ENCODE peak calls at places on chromosome 3, in ten cellular contexts. T is coronary artery; J is PC-3; X is RWPE1; W is CD4-positive, alpha-beta memory T cell; Z is ascending aorta; M is testis; A is heart left ventricle; S is A549; O is thoracic aorta. Q is an unnamed sample.

GRCh38 chr3:148648685-148649352 is 48.9 kb upstream of the AGTR1 start:
- DNase-seq in O (no peak), X (no peak), W (no peak), J (no peak), A (no peak), T (no peak), M (no peak), Z (no peak), S (peak), Q (no peak)

GRCh38 chr3:148612278-148612677 is 85.4 kb upstream of the AGTR1 start:
- DNase-seq in W (no peak), M (no peak), A (no peak), T (no peak), Z (no peak), O (no peak), X (no peak), J (no peak), S (no peak), Q (no peak)

GRCh38 chr3:156764761-156765160 is 61.4 kb upstream of the LEKR1 start:
- DNase-seq in S (no peak), M (no peak), Z (no peak), A (no peak), T (no peak), J (peak), W (no peak), X (no peak), O (no peak), Q (peak)

GRCh38 chr3:50587373-50587772 is 18.1 kb downstream of the HEMK1 start:
- DNase-seq in S (no peak), M (no peak), A (peak), X (no peak), T (no peak), J (no peak), Z (no peak), W (no peak), O (no peak), Q (no peak)

GRCh38 chr3:51381333-51381705 is 3.8 kb upstream of the MANF start:
- DNase-seq in S (no peak), T (no peak), A (no peak), J (no peak), Z (peak), O (no peak), M (no peak), W (no peak), X (no peak), Q (no peak)

GRCh38 chr3:153880493-153880892 is 240.7 kb upstream of the ARHGEF26 start:
- DNase-seq in J (peak), A (no peak), O (no peak), T (no peak), X (no peak), M (no peak), S (no peak), W (no peak), Z (no peak), Q (no peak)

GRCh38 chr3:65344444-65344843 is 656.6 kb upstream of the ADAMTS9 start:
- DNase-seq in M (no peak), O (no peak), A (no peak), T (no peak), J (no peak), Z (no peak), W (no peak), X (no peak), S (no peak), Q (no peak)

GRCh38 chr3:26087751-26088150 is 297.9 kb downstream of the OXSM start:
- DNase-seq in O (no peak), X (no peak), W (no peak), S (no peak), J (no peak), Z (no peak), A (no peak), M (no peak), T (no peak), Q (no peak)

GRCh38 chr3:183536238-183536880 is 19.1 kb downstream of the KLHL6 start:
- DNase-seq in T (no peak), W (no peak), A (no peak), Z (no peak), X (no peak), O (no peak), S (no peak), M (no peak), J (no peak), Q (no peak)

GRCh38 chr3:159765025-159765859 is 223.4 kb upstream of the IL12A start:
- DNase-seq in X (peak), Z (peak), A (peak), S (peak), T (peak), W (no peak), O (peak), J (peak), M (peak), Q (peak)

GRCh38 chr3:71628571-71628970 is 45.0 kb upstream of the FOXP1 start:
- DNase-seq in W (no peak), J (no peak), Z (no peak), M (no peak), X (no peak), S (no peak), O (no peak), A (no peak), T (no peak), Q (no peak)

GRCh38 chr3:72960812-72961518 is 35.6 kb upstream of the PPP4R2 start:
- DNase-seq in S (no peak), Z (no peak), T (no peak), A (peak), M (peak), O (no peak), W (no peak), J (no peak), X (no peak), Q (no peak)

GRCh38 chr3:151974067-151974466 is 100.6 kb downstream of the SUCNR1 start:
- DNase-seq in O (no peak), X (no peak), M (no peak), A (no peak), J (peak), T (no peak), W (no peak), Z (no peak), S (no peak), Q (no peak)

GRCh38 chr3:31462050-31462569 is 70.6 kb upstream of the STT3B start:
- DNase-seq in O (no peak), X (no peak), Z (no peak), W (peak), M (no peak), A (no peak), T (no peak), S (no peak), J (no peak), Q (no peak)

GRCh38 chr3:164194842-164195241 is 883.5 kb downstream of the SI start:
- DNase-seq in M (no peak), O (no peak), S (no peak), X (no peak), Z (no peak), W (no peak), T (no peak), J (peak), A (no peak), Q (no peak)

GRCh38 chr3:184791134-184791533 is 20.8 kb upstream of the VPS8 start:
- DNase-seq in M (no peak), A (no peak), X (no peak), W (no peak), O (no peak), T (no peak), Z (no peak), J (no peak), S (no peak), Q (no peak)

GRCh38 chr3:50885491-50885890 is 210.8 kb downstream of the DOCK3 start:
- DNase-seq in M (no peak), A (no peak), S (no peak), O (no peak), W (no peak), Z (no peak), J (peak), X (peak), T (no peak), Q (no peak)

GRCh38 chr3:124600765-124601164 is 129.5 kb upstream of the UMPS start:
- DNase-seq in W (no peak), O (no peak), X (no peak), M (no peak), S (no peak), A (no peak), T (no peak), Z (no peak), J (peak), Q (no peak)

GRCh38 chr3:178295257-178295912 is 240.9 kb upstream of the KCNMB2 start:
- DNase-seq in O (no peak), M (no peak), X (no peak), A (peak), S (no peak), T (no peak), J (no peak), Z (no peak), W (no peak), Q (no peak)

GRCh38 chr3:56131976-56132590 is 336.2 kb downstream of the ERC2 start:
- DNase-seq in S (peak), T (no peak), Z (peak), M (no peak), A (peak), X (peak), J (peak), O (no peak), W (no peak), Q (peak)

GRCh38 chr3:36211656-36211999 is 168.7 kb upstream of the STAC start:
- DNase-seq in O (no peak), X (no peak), A (no peak), J (no peak), M (no peak), S (no peak), W (no peak), T (no peak), Z (no peak), Q (no peak)

GRCh38 chr3:24943961-24944360 is 449.3 kb upstream of the THRB start:
- DNase-seq in J (no peak), A (no peak), M (no peak), X (no peak), S (no peak), O (no peak), W (no peak), T (no peak), Z (no peak), Q (no peak)

GRCh38 chr3:12451481-12451880 is 32.8 kb upstream of the TSEN2 start:
- DNase-seq in T (no peak), S (no peak), A (no peak), X (no peak), O (no peak), M (no peak), J (no peak), W (no peak), Z (no peak), Q (no peak)

GRCh38 chr3:138935864-138936762 is 10.8 kb downstream of the FOXL2 start:
- DNase-seq in A (peak), X (peak), T (no peak), J (peak), W (peak), O (no peak), S (peak), M (peak), Z (peak), Q (no peak)

GRCh38 chr3:17028363-17028762 is 143.6 kb downstream of the PLCL2 start:
- DNase-seq in S (no peak), X (no peak), M (no peak), A (no peak), W (no peak), O (no peak), Z (no peak), T (no peak), J (peak), Q (no peak)

GRCh38 chr3:59563072-59563605 is 513.3 kb upstream of the CFAP20DC start:
- DNase-seq in M (no peak), S (no peak), J (peak), W (no peak), X (no peak), Z (no peak), O (no peak), A (no peak), T (no peak), Q (no peak)

GRCh38 chr3:136378011-136378410 is 127.9 kb downstream of the PCCB start:
- DNase-seq in Z (no peak), J (no peak), A (no peak), O (no peak), T (no peak), S (no peak), W (no peak), M (no peak), X (no peak), Q (no peak)

GRCh38 chr3:52436500-52437106 is 8.3 kb downstream of the SEMA3G start:
- DNase-seq in X (no peak), Z (no peak), A (peak), T (peak), J (no peak), O (no peak), M (no peak), W (no peak), S (no peak), Q (no peak)

GRCh38 chr3:99909714-99910508 is 92.2 kb downstream of the CMSS1 start:
- DNase-seq in X (peak), O (no peak), A (no peak), W (no peak), S (peak), Z (no peak), M (no peak), J (peak), T (no peak), Q (no peak)

GRCh38 chr3:170868577-170869239 is 1.3 kb downstream of the RPL22L1 start:
- DNase-seq in T (no peak), M (no peak), X (no peak), A (no peak), Z (no peak), S (no peak), W (no peak), O (no peak), J (no peak), Q (no peak)

GRCh38 chr3:15228147-15228546 is 22.1 kb downstream of the CAPN7 start:
- DNase-seq in M (no peak), A (no peak), X (no peak), J (no peak), S (no peak), W (no peak), O (no peak), T (no peak), Z (no peak), Q (no peak)

GRCh38 chr3:15220056-15220455 is 14.0 kb downstream of the CAPN7 start:
- DNase-seq in A (no peak), M (no peak), S (no peak), Z (no peak), X (no peak), W (no peak), T (no peak), O (no peak), J (no peak), Q (no peak)

GRCh38 chr3:15221574-15222217 is 15.7 kb downstream of the CAPN7 start:
- DNase-seq in O (no peak), J (no peak), S (no peak), Z (no peak), A (no peak), M (no peak), T (no peak), W (no peak), X (no peak), Q (no peak)

GRCh38 chr3:15220661-15221060 is 14.6 kb downstream of the CAPN7 start:
- DNase-seq in W (no peak), S (no peak), T (no peak), O (no peak), A (no peak), Z (no peak), M (no peak), J (no peak), X (no peak), Q (no peak)

GRCh38 chr3:15223684-15224575 is 17.9 kb downstream of the CAPN7 start:
- DNase-seq in J (peak), S (no peak), O (no peak), T (no peak), W (no peak), X (no peak), Z (no peak), A (no peak), M (no peak), Q (peak)
- H3K27ac ChIP-seq in J (no peak), S (no peak), O (no peak), T (no peak), W (no peak), X (no peak), Z (no peak), A (no peak), M (no peak), Q (peak)

GRCh38 chr3:188160751-188161150 is 6.8 kb downstream of the LPP start:
- DNase-seq in O (no peak), M (no peak), W (no peak), S (no peak), Z (no peak), T (no peak), A (no peak), J (no peak), X (no peak), Q (no peak)

GRCh38 chr3:188157971-188158370 is 4.0 kb downstream of the LPP start:
- DNase-seq in A (no peak), O (no peak), M (no peak), X (no peak), T (no peak), J (no peak), Z (peak), W (no peak), S (no peak), Q (no peak)

GRCh38 chr3:188157407-188157806 is 3.5 kb downstream of the LPP start:
- DNase-seq in S (no peak), A (no peak), O (no peak), M (no peak), T (no peak), J (no peak), W (no peak), X (no peak), Z (peak), Q (no peak)

GRCh38 chr3:188156051-188156450 is 2.1 kb downstream of the LPP start:
- DNase-seq in W (no peak), J (no peak), S (no peak), A (no peak), X (no peak), Z (no peak), M (no peak), T (no peak), O (no peak), Q (no peak)

DNA sequence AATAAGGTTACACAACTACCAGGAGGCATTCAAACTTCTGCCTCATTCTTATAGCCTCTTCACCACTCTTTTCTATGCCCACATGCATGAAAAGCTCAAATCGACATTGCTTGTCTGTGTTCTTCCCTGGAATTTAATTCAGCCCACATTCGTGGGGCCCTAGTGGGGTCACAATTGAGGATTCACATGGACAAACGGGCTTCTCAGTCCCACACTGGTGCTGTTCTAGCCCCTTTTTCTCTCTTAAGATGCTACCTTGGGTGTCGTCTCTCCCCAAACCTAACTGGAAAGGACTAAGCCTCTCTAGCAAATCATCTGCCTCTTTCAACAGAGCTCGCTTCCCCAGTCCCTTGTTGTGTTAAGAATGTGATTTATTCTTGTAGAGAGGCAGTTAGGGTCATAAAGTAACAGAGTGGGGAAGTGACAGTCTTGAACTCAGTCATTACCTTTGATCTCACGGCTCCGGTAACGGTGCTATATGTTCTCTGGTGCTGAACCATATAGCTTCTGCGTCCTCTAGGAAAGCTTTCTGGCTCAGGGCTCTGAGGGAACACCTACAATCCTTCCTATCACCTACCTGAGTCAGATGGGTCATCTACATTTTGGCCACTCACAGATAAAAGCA is 4.9 kb downstream of the LPP start:
- DNase-seq in J (no peak), M (no peak), S (no peak), T (no peak), Z (peak), O (no peak), X (no peak), A (no peak), W (no peak), Q (no peak)
- H3K27ac ChIP-seq in J (no peak), M (no peak), S (no peak), T (peak), Z (peak), O (peak), X (no peak), A (peak), W (no peak), Q (no peak)

DNA sequence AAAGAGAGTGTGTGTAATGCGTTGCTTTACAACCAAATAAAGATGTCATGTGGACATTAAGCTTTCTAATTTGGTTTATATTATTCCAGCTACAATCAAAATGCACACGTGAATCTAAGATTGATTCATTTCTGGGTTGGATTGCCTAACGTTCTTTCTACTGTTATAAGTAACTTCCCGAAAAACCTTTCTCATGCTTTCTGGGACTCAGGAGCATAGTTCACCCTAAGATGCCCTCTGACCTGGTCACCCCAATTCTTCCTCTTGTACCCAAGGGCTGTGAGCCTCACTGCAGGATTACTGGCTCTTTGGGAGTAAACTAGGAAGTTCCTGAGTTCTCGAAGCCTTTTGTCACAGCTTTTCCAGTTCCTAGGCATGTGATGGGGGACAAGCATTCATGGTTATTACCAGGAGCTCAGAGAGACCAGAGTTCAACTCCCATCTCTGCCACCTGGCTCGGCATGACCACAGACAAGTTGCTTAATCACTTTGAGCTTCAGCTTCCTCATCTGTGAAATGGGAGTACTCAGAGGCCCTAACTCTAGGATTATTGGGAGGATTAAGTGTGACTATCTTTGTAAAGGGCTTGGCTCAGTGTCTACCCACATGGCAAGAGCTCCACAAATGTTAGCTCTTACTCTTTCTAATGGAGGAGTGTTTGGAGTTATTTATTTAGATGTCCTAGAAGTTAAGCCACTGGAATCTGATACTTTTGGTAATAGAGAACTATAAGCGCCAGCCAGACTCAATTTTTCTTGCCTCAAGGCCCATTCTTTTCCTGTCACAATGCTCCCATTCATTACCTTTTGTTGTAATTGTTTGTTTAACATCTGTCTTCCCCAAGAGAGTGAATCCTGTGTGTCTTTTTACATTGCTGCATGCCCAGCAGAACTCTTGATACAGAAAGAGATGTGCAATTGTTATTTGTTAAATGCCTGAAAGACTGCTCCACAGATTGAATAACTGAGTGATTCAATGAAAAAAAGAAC is 12.5 kb upstream of the LMCD1 start:
- DNase-seq in J (peak), A (no peak), O (no peak), M (no peak), W (no peak), Z (peak), S (no peak), X (no peak), T (no peak), Q (no peak)
- H3K27ac ChIP-seq in J (peak), A (no peak), O (peak), M (no peak), W (no peak), Z (peak), S (no peak), X (no peak), T (peak), Q (peak)

GRCh38 chr3:37795431-37796061 is 66.1 kb upstream of the CTDSPL start:
- DNase-seq in W (no peak), J (no peak), M (no peak), T (no peak), Z (no peak), O (no peak), A (no peak), X (no peak), S (no peak), Q (no peak)

GRCh38 chr3:37793889-37794591 is 67.6 kb upstream of the CTDSPL start:
- DNase-seq in S (no peak), J (no peak), O (no peak), T (no peak), M (peak), A (no peak), W (no peak), Z (no peak), X (no peak), Q (no peak)
- H3K27ac ChIP-seq in S (no peak), J (no peak), O (no peak), T (no peak), M (peak), A (no peak), W (no peak), Z (peak), X (no peak), Q (no peak)

GRCh38 chr3:195180490-195181106 is 90.4 kb downstream of the XXYLT1 start:
- DNase-seq in J (no peak), O (no peak), M (no peak), W (no peak), Z (no peak), S (no peak), A (no peak), T (no peak), X (no peak), Q (no peak)
- H3K27ac ChIP-seq in J (no peak), O (no peak), M (no peak), W (no peak), Z (no peak), S (no peak), A (peak), T (no peak), X (no peak), Q (no peak)

GRCh38 chr3:166118049-166118448 is 280.8 kb upstream of the BCHE start:
- DNase-seq in X (no peak), Z (no peak), M (no peak), A (no peak), W (no peak), J (no peak), S (no peak), O (no peak), T (no peak), Q (no peak)
- H3K27ac ChIP-seq in X (no peak), Z (no peak), M (no peak), A (no peak), W (no peak), J (no peak), S (no peak), O (no peak), T (no peak), Q (no peak)

GRCh38 chr3:9897408-9898372 is 5.0 kb upstream of the IL17RE start:
- DNase-seq in A (no peak), S (peak), M (no peak), O (no peak), W (no peak), J (peak), Z (no peak), T (no peak), X (peak), Q (peak)
- H3K27ac ChIP-seq in A (no peak), S (peak), M (no peak), O (peak), W (no peak), J (peak), Z (peak), T (no peak), X (peak), Q (peak)